ENCODE peak calls at places on chromosomes 1 and 21, in four cellular contexts. Z is HepG2, Y is GM12878, W is K562. J is an unnamed sample.

GRCh38 chr1:114130846-114131525 is 22.7 kb downstream of the SYT6 start:
- DNase-seq in W (no peak), Z (no peak), Y (peak), J (no peak)

GRCh38 chr1:20095564-20096434 is 23.5 kb downstream of the PLA2G2D start:
- DNase-seq in W (no peak), Z (no peak), Y (no peak), J (no peak)

GRCh38 chr1:15523922-15524282 is at the start of gene CASP9:
- DNase-seq in W (no peak), Y (no peak), Z (no peak), J (no peak)

GRCh38 chr1:203612932-203613682 is 13.5 kb upstream of the ATP2B4 start:
- DNase-seq in W (peak), Z (no peak), Y (no peak), J (no peak)

GRCh38 chr1:201888282-201889033 is at the start of gene SHISA4:
- DNase-seq in Y (no peak), Z (peak), W (peak), J (peak)

GRCh38 chr1:170370087-170370486 is 161.9 kb upstream of the GORAB start:
- DNase-seq in Y (no peak), Z (no peak), W (no peak), J (no peak)

GRCh38 chr1:247332215-247332900 is 691 bp upstream of the ZNF496 start:
- DNase-seq in W (peak), Y (no peak), Z (no peak), J (peak)

GRCh38 chr1:244702620-244703019 is 49.7 kb downstream of the DESI2 start:
- DNase-seq in Y (no peak), Z (no peak), W (no peak), J (no peak)

GRCh38 chr1:49187054-49187453 is 410.4 kb upstream of the BEND5 start:
- DNase-seq in W (no peak), Y (no peak), Z (no peak), J (no peak)

GRCh38 chr1:203526572-203526971 is 32.6 kb downstream of the OPTC start:
- DNase-seq in Z (no peak), W (no peak), Y (no peak), J (no peak)

GRCh38 chr21:42320791-42321190 is 5.6 kb upstream of the TFF3 start:
- DNase-seq in Y (no peak), W (no peak), Z (no peak), J (no peak)

GRCh38 chr21:31911138-31911907 is 38.5 kb downstream of the HUNK start:
- DNase-seq in W (no peak), Z (no peak), Y (no peak), J (no peak)

GRCh38 chr1:8349961-8350360 is 32.0 kb downstream of the SLC45A1 start:
- DNase-seq in Z (no peak), W (no peak), Y (no peak), J (no peak)

GRCh38 chr1:29586991-29587745 is 350.8 kb downstream of the PTPRU start:
- DNase-seq in W (no peak), Z (no peak), Y (no peak), J (no peak)

GRCh38 chr1:1892079-1892762 is 1.3 kb upstream of the GNB1 start:
- DNase-seq in W (no peak), Z (no peak), Y (no peak), J (no peak)

GRCh38 chr1:52296345-52296744 is 69.7 kb downstream of the CC2D1B start:
- DNase-seq in Y (peak), W (peak), Z (peak), J (no peak)

GRCh38 chr1:55517036-55517435 is 301.9 kb upstream of the USP24 start:
- DNase-seq in Y (no peak), W (no peak), Z (no peak), J (no peak)

GRCh38 chr1:226875641-226876295 is 5.4 kb downstream of the PSEN2 start:
- DNase-seq in Y (no peak), W (peak), Z (no peak), J (peak)

GRCh38 chr1:77406661-77407060 is 124.8 kb downstream of the AK5 start:
- DNase-seq in W (no peak), Y (no peak), Z (no peak), J (no peak)

GRCh38 chr1:15180189-15180588 is 26.6 kb downstream of the TMEM51 start:
- DNase-seq in Y (no peak), W (no peak), Z (no peak), J (no peak)

GRCh38 chr1:207214453-207214852 is 107.0 kb upstream of the CD55 start:
- DNase-seq in Z (no peak), Y (no peak), W (no peak), J (no peak)

GRCh38 chr1:99963041-99963795 is 6.6 kb upstream of the SLC35A3 start:
- DNase-seq in Z (no peak), W (no peak), Y (no peak), J (no peak)

GRCh38 chr1:77989762-77990161 is 10.9 kb upstream of the FUBP1 start:
- DNase-seq in Z (no peak), Y (no peak), W (no peak), J (no peak)

GRCh38 chr1:95371666-95372320 is 137.8 kb downstream of the RWDD3 start:
- DNase-seq in Y (no peak), W (no peak), Z (no peak), J (no peak)

GRCh38 chr1:163970699-163971098 is 588.3 kb upstream of the PBX1 start:
- DNase-seq in Y (no peak), W (no peak), Z (no peak), J (no peak)

GRCh38 chr1:35532497-35533226 is 24.5 kb downstream of the KIAA0319L start:
- DNase-seq in Y (no peak), W (no peak), Z (no peak), J (no peak)

GRCh38 chr1:178220094-178220493 is 126.2 kb downstream of the RASAL2 start:
- DNase-seq in W (no peak), Z (no peak), Y (no peak), J (no peak)

GRCh38 chr1:61081637-61082335 is 575 bp upstream of the NFIA start:
- DNase-seq in W (peak), Y (no peak), Z (peak), J (peak)

GRCh38 chr21:43716376-43717165 is 2.4 kb upstream of the PDXK start:
- DNase-seq in Z (no peak), Y (peak), W (no peak), J (no peak)

GRCh38 chr21:44846485-44847260 is 26.8 kb downstream of the PTTG1IP start:
- DNase-seq in Z (peak), Y (no peak), W (peak), J (no peak)

GRCh38 chr1:19646366-19646765 is 2.3 kb downstream of the NBL1 start:
- DNase-seq in Y (no peak), W (no peak), Z (no peak), J (no peak)

GRCh38 chr1:104921552-104921951 is 1171.9 kb downstream of the AMY1C start:
- DNase-seq in Z (no peak), Y (no peak), W (no peak), J (no peak)

GRCh38 chr1:247402099-247402706 is 13.8 kb upstream of the NLRP3 start:
- DNase-seq in W (no peak), Y (no peak), Z (no peak), J (no peak)

GRCh38 chr1:27689423-27690173 is 17.6 kb upstream of the IFI6 start:
- DNase-seq in Z (no peak), W (no peak), Y (peak), J (no peak)

GRCh38 chr1:212942679-212943392 is 7.5 kb upstream of the VASH2 start:
- DNase-seq in Y (no peak), Z (no peak), W (no peak), J (no peak)

GRCh38 chr1:209850342-209850979 is 22.7 kb downstream of the UTP25 start:
- DNase-seq in Z (peak), W (peak), Y (no peak), J (peak)

GRCh38 chr1:16886860-16887605 is 8.7 kb upstream of the RNU1-2 start:
- DNase-seq in Y (no peak), W (no peak), Z (no peak), J (no peak)

GRCh38 chr1:85850238-85850637 is 142.0 kb upstream of the ZNHIT6 start:
- DNase-seq in Y (no peak), Z (peak), W (no peak), J (no peak)

GRCh38 chr1:184982002-184982954 is 8.0 kb upstream of the NIBAN1 start:
- DNase-seq in Z (peak), Y (no peak), W (peak), J (peak)
- TF ChIP-seq CREM in Z (no peak), Y (no peak), W (peak), J (no peak)

DNA sequence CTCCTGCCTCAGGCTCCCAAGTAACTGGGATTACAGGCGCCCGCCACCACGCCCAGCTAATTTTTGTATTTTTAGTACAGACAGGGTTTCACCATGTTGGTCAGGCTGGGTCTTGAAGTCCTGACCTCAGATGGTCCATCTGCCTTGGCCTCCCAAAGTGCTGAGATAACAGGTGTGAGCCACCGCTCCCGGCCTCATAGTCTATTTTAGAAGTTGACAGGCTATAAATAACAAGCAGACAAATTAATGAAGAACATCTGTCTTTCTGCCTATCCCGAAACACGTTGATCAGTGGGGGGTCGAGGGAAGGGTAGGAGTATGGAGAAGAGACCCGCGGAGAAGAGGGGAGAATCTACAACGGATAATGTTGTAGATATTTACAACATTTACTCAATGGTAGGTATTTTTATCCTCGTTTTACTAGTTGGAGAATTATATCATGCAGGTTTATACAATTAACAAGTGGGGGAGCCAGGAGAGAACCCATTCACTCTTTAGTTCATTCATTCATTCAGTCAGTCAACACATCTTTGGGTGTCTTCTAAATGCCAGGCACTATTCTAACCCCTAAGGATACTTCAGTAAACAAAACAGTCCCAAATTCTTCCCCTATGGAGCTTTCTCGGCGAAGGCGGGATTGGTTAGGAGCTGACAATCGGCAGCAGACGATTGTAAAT is 501 bp upstream of the IFNAR2 start:
- DNase-seq in W (no peak), Y (no peak), Z (no peak), J (no peak)
- TF ChIP-seq CREM in W (no peak), Y (no peak), Z (no peak), J (no peak)

DNA sequence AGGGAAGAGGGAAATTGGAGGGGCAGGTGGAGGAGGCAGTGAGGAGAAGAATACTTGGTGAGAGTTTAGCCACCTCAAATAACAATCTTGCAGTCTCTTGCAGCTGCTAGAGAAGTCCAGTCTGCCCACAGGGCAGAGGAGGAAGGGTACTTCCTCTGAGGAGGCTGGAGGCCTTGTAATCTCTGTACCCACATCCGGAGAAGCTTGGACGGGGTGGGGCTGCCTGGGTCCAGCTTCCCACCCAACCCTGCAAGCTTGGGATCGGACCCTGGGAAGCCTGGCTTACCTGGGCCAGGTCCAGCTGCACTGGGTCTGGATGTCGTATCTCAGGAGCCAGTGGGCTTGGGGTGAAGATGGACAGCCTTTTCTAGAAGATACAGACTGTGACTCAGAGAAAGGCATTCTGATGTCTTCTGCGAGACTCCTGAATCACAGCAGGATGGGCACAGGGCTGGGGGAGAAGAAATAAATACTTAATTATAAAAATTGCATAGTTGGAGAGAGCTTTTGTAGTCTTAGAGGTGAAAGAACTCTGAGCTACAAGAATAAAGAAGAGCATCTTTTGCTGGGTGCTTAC is 111.8 kb upstream of the JUN start:
- DNase-seq in Y (no peak), W (no peak), Z (no peak), J (no peak)
- TF ChIP-seq CREM in Y (no peak), W (no peak), Z (no peak), J (no peak)

GRCh38 chr1:46611691-46612221 is 4.9 kb downstream of the MOB3C start:
- DNase-seq in Y (no peak), W (no peak), Z (no peak), J (no peak)
- TF ChIP-seq CREM in Y (no peak), W (no peak), Z (no peak), J (no peak)

J was measured in WTC11.